ENCODE peak calls at places on chromosomes 4 and X, in four cellular contexts. C is A549, J is OCI-LY7, V is GM23338. E is an unnamed sample.

GRCh38 chr4:89572224-89572858 is 264.6 kb downstream of the SNCA start:
- DNase-seq in J (no peak), V (peak; percentile 10), C (no peak), E (no peak)

GRCh38 chrX:151871244-151871643 is 41.4 kb upstream of the MAGEA4 start:
- DNase-seq in C (peak; percentile 85), J (no peak), V (no peak), E (peak; percentile 83)

GRCh38 chrX:8341814-8342590 is 122.6 kb upstream of the VCX3B start:
- DNase-seq in V (no peak), C (no peak), J (no peak), E (peak; percentile 74)

GRCh38 chrX:140912606-140913005 is 89.8 kb upstream of the SPANXB1 start:
- DNase-seq in V (no peak), J (no peak), C (no peak), E (no peak)

GRCh38 chrX:69959712-69960111 is 90.0 kb downstream of the AWAT2 start:
- DNase-seq in J (no peak), C (no peak), V (peak; percentile 27), E (no peak)

GRCh38 chr4:1409079-1409805 is 3.0 kb upstream of the NKX1-1 start:
- DNase-seq in V (no peak), C (no peak), J (no peak), E (no peak)

GRCh38 chr4:37475087-37475486 is 211.1 kb downstream of the RELL1 start:
- DNase-seq in J (no peak), C (no peak), V (no peak), E (no peak)

GRCh38 chr4:89914609-89915008 is 20.0 kb downstream of the MMRN1 start:
- DNase-seq in J (no peak), C (no peak), V (no peak), E (no peak)

GRCh38 chr4:8478801-8479744 is 38.5 kb downstream of the TRMT44 start:
- DNase-seq in J (no peak), C (no peak), V (no peak), E (no peak)

GRCh38 chrX:14398725-14399124 is 130.6 kb upstream of the GLRA2 start:
- DNase-seq in J (no peak), C (peak; percentile 3), V (no peak), E (peak; percentile 93)

GRCh38 chrX:51825432-51825831 is 68.0 kb upstream of the MAGED1 start:
- DNase-seq in C (no peak), J (peak; percentile 24), V (no peak), E (peak; percentile 12)

GRCh38 chrX:109382332-109382731 is 99.6 kb downstream of the GUCY2F start:
- DNase-seq in J (no peak), V (no peak), C (no peak), E (no peak)

GRCh38 chrX:48468247-48468671 is 1.8 kb downstream of the SLC38A5 start:
- DNase-seq in V (peak; percentile 2), C (no peak), J (peak; percentile 43), E (no peak)

GRCh38 chr4:48047421-48047844 is 30.9 kb downstream of the NIPAL1 start:
- DNase-seq in C (no peak), J (peak; percentile 90), V (no peak), E (no peak)

GRCh38 chr4:186298034-186298647 is 32.2 kb downstream of the F11 start:
- DNase-seq in V (peak; percentile 73), J (no peak), C (no peak), E (no peak)

DNA sequence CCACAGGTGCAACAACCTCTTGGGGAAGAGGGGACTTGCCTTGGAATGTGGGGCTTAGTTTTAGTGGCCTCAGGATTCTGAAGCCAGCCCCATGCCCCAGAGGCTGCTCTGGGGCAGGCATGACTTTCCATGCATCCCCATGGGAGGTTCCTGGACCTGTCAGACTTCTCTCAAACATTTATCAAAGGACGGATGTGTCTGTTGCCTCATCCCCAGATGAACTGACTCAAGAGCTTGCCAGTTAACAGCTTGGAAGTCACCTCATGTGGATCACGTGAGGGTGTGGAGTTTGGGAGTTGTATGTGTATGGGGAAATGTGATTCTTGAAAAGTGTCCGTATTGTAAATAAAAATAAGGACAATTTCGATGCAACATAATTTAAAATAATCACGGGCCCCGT is 341.5 kb downstream of the ARHGAP10 start:
- DNase-seq in V (no peak), C (no peak), J (no peak), E (no peak)
- H3K4me3 ChIP-seq in V (no peak overlapping the region), C (no peak overlapping the region), J (no peak overlapping the region), E (no peak overlapping the region)

DNA sequence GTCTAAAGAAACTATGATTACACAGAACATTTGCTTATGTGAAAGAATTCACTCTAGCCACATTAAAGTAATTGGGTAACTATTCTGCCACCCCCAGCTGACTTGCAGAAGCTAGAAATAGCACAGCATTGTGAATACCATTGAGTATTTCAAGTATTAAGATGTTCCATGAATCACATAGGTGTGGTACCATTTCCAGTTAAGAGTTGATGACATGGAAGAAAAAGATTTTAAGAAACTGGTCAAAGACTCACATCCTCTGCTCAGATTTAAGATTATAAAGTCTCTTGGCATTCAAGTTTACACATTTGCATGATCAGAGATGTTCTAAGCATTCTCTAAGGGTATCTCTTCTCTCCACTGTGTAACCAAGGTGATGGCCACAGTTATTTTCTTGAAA is 287.5 kb downstream of the CAMK2D start:
- DNase-seq in C (no peak), J (no peak), V (no peak), E (peak; percentile 93)
- H3K4me2 ChIP-seq in C (no peak overlapping the region), J (no peak overlapping the region), V (no peak overlapping the region), E (peak overlapping the region; percentile 55)

DNA sequence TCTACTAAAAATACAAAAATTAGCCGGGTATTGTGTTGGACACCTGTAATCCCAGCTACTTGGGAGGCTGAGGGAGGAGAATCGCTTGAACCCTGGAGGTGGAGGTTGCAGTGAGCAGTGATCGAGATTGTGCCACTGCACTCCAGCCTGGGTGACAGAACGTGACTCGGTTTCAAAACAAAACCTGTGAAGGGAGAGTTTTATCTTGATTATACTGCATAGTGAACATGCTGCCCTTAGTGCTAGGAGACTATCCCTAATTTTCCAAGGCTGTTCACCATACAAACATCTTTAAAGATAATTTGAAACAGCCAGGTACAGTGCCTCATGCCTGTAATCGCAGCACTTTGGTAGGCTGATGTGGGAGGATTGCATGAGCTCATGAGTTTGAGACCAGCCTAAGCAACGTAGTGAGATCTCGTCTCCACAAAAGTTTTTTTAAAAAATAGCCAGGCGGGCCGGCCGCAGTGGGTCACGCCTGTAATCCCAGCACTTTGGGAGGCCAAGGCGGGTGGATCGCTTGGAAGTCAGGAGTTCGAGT is 6.2 kb downstream of the AFF1 start:
- DNase-seq in V (no peak), J (no peak), C (no peak), E (no peak)
- H3K4me1 ChIP-seq in V (peaks cover 54% of the 10 kb centered on the region), J (peaks cover 80% of the 10 kb centered on the region), C (peaks cover 56% of the 10 kb centered on the region), E (peaks cover 16% of the 10 kb centered on the region)

DNA sequence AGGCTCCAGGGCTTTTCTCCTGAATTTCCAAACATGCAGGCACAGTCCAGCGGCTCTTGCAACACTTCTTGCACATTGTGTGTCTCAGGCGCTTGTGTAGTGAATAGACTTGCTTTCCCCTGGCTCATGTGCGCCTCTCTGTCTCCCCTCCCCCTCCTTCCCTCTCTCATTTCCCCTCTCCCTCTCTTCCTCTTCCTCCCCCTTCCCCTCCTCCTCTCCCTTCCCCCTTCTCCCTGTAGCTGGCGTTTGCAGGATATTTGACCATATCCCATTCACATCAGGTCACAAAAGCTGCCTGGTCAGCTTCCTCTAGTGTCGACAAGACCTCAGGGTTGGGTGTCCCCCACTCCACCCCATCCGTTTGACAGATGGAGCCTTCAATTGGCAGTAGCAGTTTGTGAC is 2.4 kb downstream of the CHST7 start:
- DNase-seq in J (peak; percentile 14), V (peak; percentile 17), C (no peak), E (peak; percentile 32)
- H3K4me3 ChIP-seq in J (peak overlapping the region; percentile 74), V (peak overlapping the region; percentile 73), C (peak overlapping the region; percentile 76), E (no peak overlapping the region)

DNA sequence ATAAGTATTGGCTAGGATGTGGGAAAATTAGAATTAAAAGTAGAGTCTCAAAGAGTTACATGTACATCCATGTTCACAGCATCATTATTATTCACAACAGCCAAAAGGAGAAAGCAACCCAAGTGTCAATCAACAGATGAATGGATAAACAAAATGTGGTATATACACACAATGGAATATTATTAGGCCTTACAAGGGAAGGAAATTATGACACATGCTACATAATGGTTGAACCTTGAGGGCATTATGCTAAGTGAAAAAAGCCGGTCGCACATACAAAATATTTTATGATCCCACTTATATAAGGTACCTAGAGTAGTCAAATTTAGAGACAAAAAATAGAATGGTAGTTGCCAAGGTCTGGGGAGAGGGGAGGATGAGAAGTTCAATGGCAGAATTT is 80.1 kb downstream of the HUWE1 start:
- DNase-seq in V (no peak), C (no peak), J (no peak), E (no peak)
- H3K4me2 ChIP-seq in V (no peak overlapping the region), C (no peak overlapping the region), J (no peak overlapping the region), E (no peak overlapping the region)